ENCODE peak calls at places on chromosomes 6 and 20, in six cellular contexts. N, O, B, V, C and I are unnamed samples.

GRCh38 chr20:32158351-32158750 is 48.8 kb downstream of the TM9SF4 start:
- DNase-seq in V (no peak), C (no peak), N (no peak), O (no peak), B (no peak), I (no peak)

GRCh38 chr20:13149371-13149770 is 71.7 kb upstream of the ISM1 start:
- DNase-seq in N (no peak), O (no peak), V (no peak), B (no peak), C (no peak), I (no peak)

GRCh38 chr20:50245561-50246366 is 55.1 kb downstream of the CEBPB start:
- DNase-seq in N (peak), O (no peak), B (no peak), V (peak), C (peak), I (no peak)

GRCh38 chr20:25283221-25283951 is 35.5 kb downstream of the PYGB start:
- DNase-seq in C (no peak), V (no peak), N (no peak), B (peak), O (peak), I (no peak)

GRCh38 chr20:34773726-34774125 is 51.7 kb downstream of the NCOA6 start:
- DNase-seq in V (no peak), O (no peak), N (no peak), B (no peak), C (no peak), I (no peak)

GRCh38 chr6:79233611-79234149 is 802 bp downstream of the HMGN3 start:
- DNase-seq in B (peak), C (peak), O (peak), V (peak), N (peak), I (peak)

GRCh38 chr6:56863366-56863765 is 91.5 kb upstream of the BEND6 start:
- DNase-seq in N (no peak), O (no peak), B (no peak), C (peak), V (peak), I (no peak)

GRCh38 chr6:87731818-87732661 is 30.0 kb upstream of the AKIRIN2 start:
- DNase-seq in B (no peak), C (peak), N (peak), O (peak), V (peak), I (no peak)

GRCh38 chr20:63682384-63683139 is 13.9 kb upstream of the TNFRSF6B start:
- DNase-seq in N (peak), C (peak), B (no peak), V (peak), O (no peak), I (no peak)

GRCh38 chr20:38604873-38605303 is 3.3 kb downstream of the ARHGAP40 start:
- DNase-seq in N (no peak), C (peak), O (no peak), V (no peak), B (no peak), I (no peak)

GRCh38 chr6:10375391-10375969 is 39.4 kb downstream of the TFAP2A start:
- DNase-seq in N (no peak), B (no peak), V (no peak), C (peak), O (no peak), I (no peak)

DNA sequence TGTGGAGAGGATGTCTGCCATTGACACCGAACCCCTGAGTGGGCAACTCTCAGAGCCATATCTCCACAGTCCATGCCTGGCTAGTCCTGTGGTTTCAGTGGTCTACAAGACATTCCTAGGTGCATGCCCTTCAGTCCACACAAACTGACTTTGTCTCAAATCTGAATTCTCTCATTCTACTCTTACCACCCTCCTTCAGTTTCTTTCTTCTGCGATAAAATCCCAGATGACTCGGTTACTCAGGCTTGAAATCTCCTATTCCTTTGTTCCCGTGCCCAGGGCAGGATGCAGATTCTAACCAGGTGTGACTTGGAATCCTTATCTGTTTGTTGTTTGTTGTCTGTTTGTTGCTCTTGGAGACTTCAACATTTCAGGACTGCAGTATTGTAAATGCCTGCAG is 9.3 kb downstream of the CDS2 start:
- DNase-seq in O (no peak), B (no peak), N (no peak), C (no peak), V (no peak), I (no peak)
- TF ChIP-seq CTCF in O (no peak), B (no peak), N (no peak), C (no peak), V (no peak), I (no peak)

GRCh38 chr6:42419490-42420280 is 32.0 kb downstream of the TRERF1 start:
- DNase-seq in C (no peak), V (no peak), B (no peak), N (no peak), O (no peak), I (no peak)
- TF ChIP-seq CTCF in C (no peak), V (no peak), B (no peak), N (peak), O (no peak), I (no peak)

DNA sequence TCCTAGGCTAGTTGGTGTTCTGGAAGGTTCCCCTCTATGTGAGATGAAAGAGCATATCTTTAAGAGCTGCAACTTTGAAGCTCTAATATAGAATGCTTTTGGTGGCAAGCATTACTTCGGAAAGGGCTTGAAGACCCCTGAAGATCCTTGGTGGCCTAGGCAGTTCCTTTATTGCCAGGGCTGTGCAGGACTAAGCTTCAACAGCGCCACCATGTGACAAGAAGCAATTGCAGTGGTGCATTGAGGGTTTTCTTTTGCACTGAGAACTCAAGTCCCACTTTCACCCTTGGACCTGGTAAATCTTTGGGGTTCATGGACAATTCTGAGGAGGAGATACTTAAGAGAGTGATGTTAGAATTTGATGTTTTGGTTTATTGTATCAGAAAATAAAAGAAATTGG is 237.4 kb upstream of the GMDS start:
- DNase-seq in B (no peak), N (peak), O (no peak), V (no peak), C (no peak), I (no peak)
- TF ChIP-seq CTCF in B (no peak), N (no peak), O (no peak), V (no peak), C (no peak), I (no peak)

DNA sequence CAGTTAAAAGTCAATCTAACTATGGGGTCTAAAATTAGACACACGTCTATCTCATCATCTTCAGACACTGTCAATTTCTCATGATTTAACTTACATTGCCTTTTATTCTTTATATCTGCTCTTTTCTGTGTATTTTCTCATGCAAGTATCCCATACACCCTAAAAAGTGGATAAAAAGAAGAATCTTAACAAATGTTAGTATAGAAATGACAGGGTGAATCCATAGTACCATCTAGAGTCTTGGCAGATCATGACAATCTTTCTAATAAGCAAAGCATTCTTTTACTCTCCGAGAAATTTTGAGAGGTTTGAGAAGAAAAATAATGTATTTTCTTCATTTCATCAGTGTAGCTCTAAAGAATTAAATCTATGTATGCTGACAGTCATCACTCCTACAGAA is 382.7 kb downstream of the C6orf118 start:
- DNase-seq in B (no peak), V (no peak), C (no peak), N (no peak), O (no peak), I (no peak)
- TF ChIP-seq CTCF in B (no peak), V (no peak), C (no peak), N (no peak), O (no peak), I (peak)